ENCODE peak calls at places on chromosomes 6 and 20, in five cellular contexts. Y, R, V, X and M are unnamed samples.
A peak's percentile ranks its signal among the peaks of the same experiment; 100 is the strongest.

GRCh38 chr20:63456429-63457284 is 15.8 kb downstream of the KCNQ2 start:
- DNase-seq in Y (no peak), X (no peak), R (no peak), V (no peak), M (no peak)

GRCh38 chr6:135170849-135171248 is 10.3 kb upstream of the MYB start:
- DNase-seq in R (no peak), X (no peak), Y (no peak), V (no peak), M (no peak)

GRCh38 chr20:32453467-32454163 is 95.5 kb downstream of the ASXL1 start:
- DNase-seq in X (no peak), R (no peak), Y (no peak), V (no peak), M (no peak)

GRCh38 chr6:91713911-91714310 is 1127.0 kb upstream of the MAP3K7 start:
- DNase-seq in V (no peak), Y (peak; percentile 44), R (no peak), X (no peak), M (no peak)

GRCh38 chr6:40631760-40632159 is 44.6 kb upstream of the LRFN2 start:
- DNase-seq in Y (no peak), R (no peak), X (no peak), V (no peak), M (no peak)

GRCh38 chr6:106511274-106512047 is 117.8 kb downstream of the RTN4IP1 start:
- DNase-seq in R (no peak), Y (peak; percentile 63), V (no peak), X (no peak), M (no peak)

GRCh38 chr6:105993341-105993740 is 92.8 kb upstream of the PRDM1 start:
- DNase-seq in Y (peak; percentile 32), R (no peak), X (no peak), V (no peak), M (no peak)

GRCh38 chr6:133041020-133041419 is 200.1 kb upstream of the EYA4 start:
- DNase-seq in V (no peak), R (no peak), Y (no peak), X (no peak), M (no peak)

GRCh38 chr20:62900052-62900691 is 26.1 kb downstream of the DIDO1 start:
- DNase-seq in R (no peak), V (peak; percentile 33), Y (peak; percentile 58), X (peak; percentile 59), M (peak; percentile 82)

GRCh38 chr20:16337707-16338106 is 235.5 kb downstream of the KIF16B start:
- DNase-seq in X (no peak), R (no peak), Y (no peak), V (no peak), M (no peak)

GRCh38 chr6:12138377-12138776 is 126.3 kb downstream of the HIVEP1 start:
- DNase-seq in V (no peak), R (no peak), Y (no peak), X (no peak), M (no peak)

GRCh38 chr6:143007626-143008025 is 53.1 kb upstream of the AIG1 start:
- DNase-seq in X (no peak), Y (no peak), R (no peak), V (no peak), M (no peak)

GRCh38 chr6:121999458-122000065 is 399.9 kb upstream of the HSF2 start:
- DNase-seq in X (no peak), V (no peak), R (no peak), Y (peak; percentile 3), M (no peak)

DNA sequence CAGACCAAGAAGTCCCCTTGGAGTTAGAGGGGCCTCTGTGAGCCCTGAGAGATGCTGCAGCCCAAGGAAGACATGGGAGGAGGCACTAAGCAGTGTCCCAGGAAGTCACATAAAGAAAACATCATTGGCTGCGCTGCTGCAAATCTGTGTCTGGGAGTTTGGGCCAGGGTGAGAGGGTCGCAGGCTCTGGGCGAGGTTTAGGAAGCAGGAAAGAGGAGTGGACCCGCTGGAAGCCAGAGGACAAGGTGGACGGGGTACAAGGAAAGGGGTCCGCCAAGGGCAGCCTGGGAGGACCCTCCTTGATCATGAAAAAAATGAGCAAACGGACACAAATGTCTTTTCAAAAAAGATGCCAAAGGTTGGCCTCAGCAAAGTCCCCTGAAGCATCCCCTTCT is 15.5 kb upstream of the SERPINB1 start:
- DNase-seq in V (no peak), Y (no peak), R (no peak), X (no peak), M (no peak)
- H3K4me3 ChIP-seq in V (no peak overlapping the region), Y (no peak overlapping the region), R (no peak overlapping the region), X (no peak overlapping the region), M (no peak overlapping the region)

DNA sequence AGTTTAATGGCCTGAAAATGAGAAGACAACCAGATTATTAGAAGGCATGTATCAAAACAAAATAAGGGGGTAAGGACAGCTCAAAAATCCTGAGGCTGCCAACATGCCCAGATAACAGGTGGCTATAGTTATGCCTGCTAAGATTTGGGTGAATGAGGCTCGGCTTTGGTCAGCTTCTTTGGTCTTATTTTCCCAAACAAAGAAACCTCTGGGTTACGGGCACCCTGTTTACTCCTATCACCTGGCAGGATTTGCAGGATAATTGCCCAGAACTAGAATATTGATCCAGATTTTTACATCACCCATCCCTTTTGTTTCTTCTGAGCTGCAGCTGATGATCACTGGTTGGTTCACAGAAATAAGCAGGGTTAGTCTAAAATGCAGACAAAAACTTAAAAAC is 74.3 kb downstream of the SLC16A10 start:
- DNase-seq in X (no peak), R (no peak), V (no peak), Y (no peak), M (no peak)
- H3K4me3 ChIP-seq in X (no peak overlapping the region), R (no peak overlapping the region), V (no peak overlapping the region), Y (no peak overlapping the region), M (no peak overlapping the region)

DNA sequence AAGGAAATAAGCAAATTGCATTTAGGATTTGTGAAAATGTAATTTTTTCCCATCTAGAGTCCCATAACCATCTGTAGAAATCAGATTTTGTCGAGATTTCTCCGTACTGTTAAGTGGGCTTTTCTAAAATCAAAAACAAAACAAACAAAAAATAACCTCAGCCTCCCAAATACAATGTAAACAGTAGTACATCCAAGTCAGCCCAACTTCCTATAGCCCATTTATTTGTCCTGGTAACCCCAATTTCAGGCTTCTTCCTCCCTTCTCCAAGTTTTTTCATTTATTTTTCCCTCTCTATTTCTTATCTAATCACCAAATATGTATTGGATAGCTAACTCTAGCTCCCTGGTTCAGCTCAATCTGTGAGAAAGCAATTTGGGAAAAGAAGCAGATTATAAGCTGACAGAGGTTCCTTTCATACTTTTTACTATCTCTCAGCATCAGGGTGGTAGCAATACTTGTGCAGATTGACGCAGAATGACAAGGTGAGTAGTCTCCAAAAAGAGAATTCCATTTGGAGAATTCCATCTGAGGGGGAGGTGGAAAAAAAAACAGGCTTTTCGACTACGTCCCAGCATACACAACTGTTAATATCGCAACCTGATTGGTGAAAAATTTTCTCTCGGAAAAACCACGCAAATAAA is 132.6 kb upstream of the BTN3A2 start:
- DNase-seq in R (no peak), Y (no peak), X (no peak), V (no peak), M (no peak)
- H3K4me3 ChIP-seq in R (no peak overlapping the region), Y (no peak overlapping the region), X (peak overlapping the region; percentile 61), V (no peak overlapping the region), M (no peak overlapping the region)

DNA sequence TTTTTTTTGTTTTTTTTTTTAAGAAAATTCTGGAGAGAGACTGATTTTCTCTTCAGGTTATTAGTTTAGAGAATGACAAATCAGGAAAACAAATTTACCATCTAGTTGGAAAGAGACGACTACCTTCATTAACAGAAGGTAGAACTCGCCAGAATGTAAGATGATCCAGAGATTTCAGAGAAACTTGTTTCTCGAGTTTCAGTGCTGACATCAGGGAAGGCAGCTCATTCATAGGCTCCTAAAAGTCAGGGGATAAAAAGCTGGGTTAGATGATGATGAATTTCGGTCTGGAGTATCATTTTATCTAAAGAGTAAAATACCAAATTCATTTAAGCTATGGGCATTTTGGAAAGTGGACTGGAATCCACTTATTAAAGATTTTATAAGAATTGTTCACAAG is 27.9 kb downstream of the ZNF334 start:
- DNase-seq in X (no peak), Y (no peak), V (no peak), R (no peak), M (no peak)
- H3K4me3 ChIP-seq in X (no peak overlapping the region), Y (no peak overlapping the region), V (no peak overlapping the region), R (no peak overlapping the region), M (no peak overlapping the region)

GRCh38 chr6:154478691-154479090 is 31.8 kb downstream of the CNKSR3 start:
- DNase-seq in R (no peak), V (no peak), X (no peak), Y (peak; percentile 35), M (no peak)

GRCh38 chr6:154474636-154475428 is 35.7 kb downstream of the CNKSR3 start:
- DNase-seq in V (no peak), Y (peak; percentile 88), R (peak; percentile 42), X (no peak), M (no peak)

GRCh38 chr6:154478021-154478651 is 32.3 kb downstream of the CNKSR3 start:
- DNase-seq in V (no peak), X (no peak), Y (peak; percentile 27), R (no peak), M (peak; percentile 34)

GRCh38 chr6:154479388-154480143 is 30.9 kb downstream of the CNKSR3 start:
- DNase-seq in V (peak; percentile 37), Y (peak; percentile 77), X (no peak), R (no peak), M (no peak)

GRCh38 chr6:154476494-154476893 is 34.0 kb downstream of the CNKSR3 start:
- DNase-seq in X (no peak), R (no peak), Y (no peak), V (no peak), M (no peak)
- H3K4me3 ChIP-seq in X (no peak overlapping the region), R (no peak overlapping the region), Y (no peak overlapping the region), V (no peak overlapping the region), M (no peak overlapping the region)

GRCh38 chr20:53698321-53698978 is 104.8 kb upstream of the ZNF217 start:
- DNase-seq in X (no peak), R (no peak), Y (no peak), V (no peak), M (no peak)
- H3K4me3 ChIP-seq in X (no peak overlapping the region), R (no peak overlapping the region), Y (no peak overlapping the region), V (no peak overlapping the region), M (no peak overlapping the region)

GRCh38 chr6:169619650-169620049 is 82.2 kb downstream of the WDR27 start:
- DNase-seq in R (no peak), V (no peak), X (peak; percentile 32), Y (peak; percentile 47), M (no peak)
- H3K4me3 ChIP-seq in R (no peak overlapping the region), V (no peak overlapping the region), X (no peak overlapping the region), Y (no peak overlapping the region), M (no peak overlapping the region)

GRCh38 chr6:1606533-1607235 is 3.0 kb upstream of the FOXC1 start:
- DNase-seq in X (no peak), R (no peak), Y (no peak), V (no peak), M (no peak)
- H3K4me3 ChIP-seq in X (peak overlapping the region; percentile 21), R (no peak overlapping the region), Y (no peak overlapping the region), V (no peak overlapping the region), M (no peak overlapping the region)

GRCh38 chr6:34798057-34798456 is 6.2 kb downstream of the BLTP3A start:
- DNase-seq in V (no peak), R (no peak), X (no peak), Y (no peak), M (no peak)
- H3K4me3 ChIP-seq in V (no peak overlapping the region), R (no peak overlapping the region), X (no peak overlapping the region), Y (no peak overlapping the region), M (no peak overlapping the region)

DNA sequence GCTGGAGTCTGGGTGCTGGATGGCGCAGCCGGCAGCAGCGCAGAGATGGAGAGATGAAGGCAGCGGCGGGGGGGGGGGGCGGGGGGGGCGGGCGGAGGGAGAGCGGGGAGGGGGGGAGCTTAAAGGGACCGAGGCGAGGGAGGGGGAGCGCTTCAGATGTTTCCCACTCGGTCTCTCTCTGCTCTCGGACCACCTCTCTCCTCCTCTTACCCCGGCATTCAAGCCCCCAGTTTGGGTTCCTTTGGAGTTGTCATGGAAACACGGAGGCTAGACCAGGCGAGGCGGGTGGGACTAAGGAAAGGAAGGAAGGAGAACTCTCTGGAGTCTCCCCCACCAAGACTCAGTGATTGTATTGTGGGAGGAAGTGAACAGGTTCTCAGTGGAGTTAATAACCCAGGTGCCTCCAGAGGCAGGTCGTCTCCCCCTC is at the start of gene PRRT1:
- DNase-seq in Y (no peak), X (no peak), R (no peak), V (no peak), M (peak; percentile 39)
- H3K4me3 ChIP-seq in Y (peak within 1 kb of the TSS; percentile 53), X (peak within 1 kb of the TSS; percentile 84), R (peak within 1 kb of the TSS; percentile 90), V (peak within 1 kb of the TSS; percentile 79), M (peak within 1 kb of the TSS; percentile 68)